ENCODE peak calls at places on chromosome 15, in ten cellular contexts. B is upper lobe of left lung, G is esophagus muscularis mucosa, R is Panc1, U is K562, N is stomach, O is suprapubic skin, Y is endothelial cell of umbilical vein, I is prostate gland, F is GM23338. X is an unnamed sample.

GRCh38 chr15:47384316-47384715 is 333.0 kb upstream of the SEMA6D start:
- DNase-seq in B (no peak), G (no peak), R (no peak), U (no peak), N (no peak), O (no peak), Y (peak; percentile 97), I (no peak), F (peak; percentile 12), X (no peak)

GRCh38 chr15:88894819-88895767 is at the start of gene HAPLN3:
- DNase-seq in B (peak; percentile 63), G (no peak), R (no peak), U (peak; percentile 57), N (peak; percentile 49), O (no peak), Y (peak; percentile 52), I (no peak), F (peak; percentile 83), X (peak; percentile 46)

GRCh38 chr15:25504307-25504706 is 65.5 kb upstream of the UBE3A start:
- DNase-seq in B (no peak), G (no peak), R (no peak), U (no peak), N (no peak), O (no peak), Y (no peak), I (no peak), F (no peak), X (no peak)

GRCh38 chr15:38130739-38131498 is 121.7 kb upstream of the SPRED1 start:
- DNase-seq in B (peak; percentile 72), G (peak; percentile 96), R (no peak), U (peak; percentile 4), N (peak; percentile 49), O (peak; percentile 89), Y (no peak), I (peak; percentile 7), F (peak; percentile 28), X (peak; percentile 74)

GRCh38 chr15:36844453-36845094 is 255.8 kb downstream of the MEIS2 start:
- DNase-seq in B (no peak), G (no peak), R (no peak), U (no peak), N (no peak), O (no peak), Y (peak; percentile 3), I (peak; percentile 6), F (peak; percentile 15), X (no peak)

GRCh38 chr15:58407366-58407765 is 24.4 kb upstream of the LIPC start:
- DNase-seq in B (no peak), G (peak; percentile 37), R (no peak), U (no peak), N (no peak), O (no peak), Y (no peak), I (no peak), F (no peak), X (no peak)

GRCh38 chr15:75776075-75776443 is 63.4 kb upstream of the CSPG4 start:
- DNase-seq in B (no peak), G (no peak), R (no peak), U (peak; percentile 52), N (no peak), O (no peak), Y (no peak), I (no peak), F (peak; percentile 37), X (no peak)

GRCh38 chr15:69265347-69265955 is 33.3 kb upstream of the PAQR5 start:
- DNase-seq in B (no peak), G (no peak), R (no peak), U (peak; percentile 27), N (no peak), O (no peak), Y (peak; percentile 46), I (no peak), F (peak; percentile 57), X (no peak)

GRCh38 chr15:80925597-80926059 is 64.0 kb downstream of the MESD start:
- DNase-seq in B (no peak), G (no peak), R (no peak), U (no peak), N (no peak), O (no peak), Y (no peak), I (no peak), F (no peak), X (no peak)

GRCh38 chr15:31609243-31609642 is 282.6 kb downstream of the KLF13 start:
- DNase-seq in B (no peak), G (no peak), R (no peak), U (no peak), N (no peak), O (no peak), Y (no peak), I (no peak), F (no peak), X (no peak)

GRCh38 chr15:101453123-101454120 is 36.1 kb downstream of the PCSK6 start:
- DNase-seq in B (no peak), G (no peak), R (no peak), U (no peak), N (no peak), O (no peak), Y (no peak), I (no peak), F (no peak), X (no peak)

GRCh38 chr15:52277575-52277974 is 18.0 kb downstream of the MYO5C start:
- DNase-seq in B (no peak), G (no peak), R (no peak), U (no peak), N (no peak), O (no peak), Y (no peak), I (no peak), F (no peak), X (no peak)

GRCh38 chr15:48143856-48144255 is 23.1 kb downstream of the SLC24A5 start:
- DNase-seq in B (no peak), G (no peak), R (no peak), U (no peak), N (no peak), O (no peak), Y (no peak), I (no peak), F (no peak), X (no peak)

GRCh38 chr15:45594835-45595530 is 7.8 kb downstream of the BLOC1S6 start:
- DNase-seq in B (no peak), G (peak; percentile 26), R (no peak), U (no peak), N (no peak), O (no peak), Y (no peak), I (no peak), F (no peak), X (no peak)

GRCh38 chr15:75091814-75092213 is 68.4 kb downstream of the PPCDC start:
- DNase-seq in B (no peak), G (no peak), R (no peak), U (no peak), N (no peak), O (no peak), Y (no peak), I (no peak), F (no peak), X (no peak)

GRCh38 chr15:67303490-67304363 is 49.1 kb downstream of the IQCH start:
- DNase-seq in B (no peak), G (no peak), R (peak; percentile 10), U (peak; percentile 61), N (no peak), O (no peak), Y (peak; percentile 49), I (peak; percentile 28), F (peak; percentile 86), X (peak; percentile 10)

GRCh38 chr15:28004143-28005003 is 94.7 kb downstream of the OCA2 start:
- DNase-seq in B (no peak), G (peak; percentile 88), R (no peak), U (no peak), N (no peak), O (peak; percentile 52), Y (no peak), I (no peak), F (no peak), X (no peak)

GRCh38 chr15:78064544-78064943 is 13.0 kb downstream of the TBC1D2B start:
- DNase-seq in B (no peak), G (no peak), R (no peak), U (no peak), N (no peak), O (no peak), Y (no peak), I (no peak), F (no peak), X (no peak)
- TF ChIP-seq POLR2AphosphoS5 in B (no peak), G (no peak), R (no peak), U (no peak), N (no peak), O (no peak), Y (no peak), I (no peak), F (no peak), X (no peak)

GRCh38 chr15:77541421-77542181 is 91.1 kb downstream of the LINGO1 start:
- DNase-seq in B (peak; percentile 38), G (no peak), R (no peak), U (no peak), N (peak; percentile 42), O (no peak), Y (no peak), I (no peak), F (peak; percentile 61), X (no peak)

GRCh38 chr15:77545058-77545457 is 87.7 kb downstream of the LINGO1 start:
- DNase-seq in B (no peak), G (no peak), R (no peak), U (no peak), N (no peak), O (no peak), Y (no peak), I (no peak), F (no peak), X (no peak)

GRCh38 chr15:77544162-77544561 is 88.5 kb downstream of the LINGO1 start:
- DNase-seq in B (no peak), G (no peak), R (no peak), U (no peak), N (no peak), O (no peak), Y (no peak), I (no peak), F (no peak), X (no peak)

GRCh38 chr15:77542491-77543001 is 90.2 kb downstream of the LINGO1 start:
- DNase-seq in B (no peak), G (no peak), R (no peak), U (no peak), N (no peak), O (no peak), Y (no peak), I (no peak), F (no peak), X (no peak)

GRCh38 chr15:77543159-77543882 is 89.4 kb downstream of the LINGO1 start:
- DNase-seq in B (peak; percentile 86), G (peak; percentile 94), R (peak; percentile 58), U (peak; percentile 89), N (peak; percentile 90), O (peak; percentile 92), Y (peak; percentile 80), I (peak; percentile 79), F (peak; percentile 95), X (peak; percentile 87)
- H3K4me1 ChIP-seq in B (peaks cover 32% of the 10 kb centered on the region), G (peaks cover 27% of the 10 kb centered on the region), R (peaks cover 61% of the 10 kb centered on the region), U (peaks cover 24% of the 10 kb centered on the region), N (peaks cover 29% of the 10 kb centered on the region), O (peaks cover 41% of the 10 kb centered on the region), Y (peaks cover 12% of the 10 kb centered on the region), I (no peaks in the 10 kb centered on the region), F (peaks cover 23% of the 10 kb centered on the region), X (peaks cover 6% of the 10 kb centered on the region)

GRCh38 chr15:70867911-70868467 is 14.0 kb upstream of the LARP6 start:
- DNase-seq in B (no peak), G (no peak), R (no peak), U (no peak), N (no peak), O (no peak), Y (peak; percentile 76), I (no peak), F (no peak), X (no peak)
- TF ChIP-seq POLR2AphosphoS5 in B (no peak), G (peak; percentile 60), R (no peak), U (no peak), N (peak; percentile 39), O (no peak), Y (no peak), I (no peak), F (no peak), X (no peak)

GRCh38 chr15:63238796-63239195 is 38.6 kb upstream of the APH1B start:
- DNase-seq in B (no peak), G (no peak), R (no peak), U (peak; percentile 44), N (no peak), O (no peak), Y (no peak), I (no peak), F (no peak), X (no peak)
- H3K4me1 ChIP-seq in B (peaks cover 36% of the 10 kb centered on the region), G (peaks cover 59% of the 10 kb centered on the region), R (no peaks in the 10 kb centered on the region), U (peaks cover 3% of the 10 kb centered on the region), N (peaks cover 31% of the 10 kb centered on the region), O (peaks cover 58% of the 10 kb centered on the region), Y (peaks cover 32% of the 10 kb centered on the region), I (no peaks in the 10 kb centered on the region), F (no peaks in the 10 kb centered on the region), X (peaks cover 18% of the 10 kb centered on the region)

X was measured in transverse colon.